ENCODE peak calls at places on chromosomes 16 and 17, in five cellular contexts. B, D, F, O and R are unnamed samples.

GRCh38 chr17:83171661-83172060 is 92.3 kb downstream of the METRNL start:
- DNase-seq in B (no peak), D (no peak), F (no peak), O (no peak), R (no peak)

GRCh38 chr16:50292566-50292948 is 26.2 kb downstream of the ADCY7 start:
- DNase-seq in F (no peak), B (no peak), O (no peak), D (no peak), R (no peak)

GRCh38 chr16:71383054-71383773 is 24.7 kb downstream of the CALB2 start:
- DNase-seq in F (no peak), O (peak), D (no peak), B (no peak), R (no peak)

GRCh38 chr16:87368029-87368765 is 15.4 kb downstream of the FBXO31 start:
- DNase-seq in D (no peak), F (no peak), B (no peak), O (no peak), R (peak)

GRCh38 chr17:14308965-14309879 is 8.3 kb downstream of the HS3ST3B1 start:
- DNase-seq in O (peak), F (peak), B (peak), D (peak), R (peak)

GRCh38 chr17:77001487-77001886 is 133.3 kb downstream of the MGAT5B start:
- DNase-seq in F (no peak), O (no peak), B (no peak), D (no peak), R (no peak)

GRCh38 chr16:88540346-88540977 is 29.7 kb upstream of the ZC3H18 start:
- DNase-seq in D (no peak), B (no peak), F (no peak), O (no peak), R (peak)

GRCh38 chr17:65455972-65456343 is 105.5 kb downstream of the AXIN2 start:
- DNase-seq in D (no peak), B (no peak), O (no peak), F (no peak), R (peak)

GRCh38 chr16:89104930-89105571 is 11.4 kb downstream of the ACSF3 start:
- DNase-seq in F (no peak), B (no peak), D (no peak), O (no peak), R (no peak)

GRCh38 chr17:41621916-41622315 is 2.5 kb downstream of the KRT17 start:
- DNase-seq in F (no peak), B (no peak), D (no peak), O (peak), R (no peak)

GRCh38 chr17:17729620-17730249 is 48.5 kb downstream of the RAI1 start:
- DNase-seq in B (no peak), F (no peak), O (no peak), D (peak), R (peak)

GRCh38 chr16:55478827-55479559 is at the start of gene MMP2:
- DNase-seq in D (no peak), O (no peak), F (peak), B (no peak), R (no peak)

GRCh38 chr16:9827062-9827752 is 355.0 kb downstream of the GRIN2A start:
- DNase-seq in F (no peak), D (no peak), B (no peak), O (no peak), R (no peak)

GRCh38 chr17:48021964-48022363 is 15.6 kb downstream of the COPZ2 start:
- DNase-seq in F (no peak), B (no peak), O (no peak), D (no peak), R (no peak)

GRCh38 chr17:48023408-48024148 is 14.0 kb downstream of the COPZ2 start:
- DNase-seq in B (no peak), O (peak), D (peak), F (peak), R (peak)

GRCh38 chr17:48025040-48025903 is 12.3 kb downstream of the COPZ2 start:
- DNase-seq in F (peak), B (peak), D (peak), O (peak), R (peak)

GRCh38 chr17:48024149-48025039 is 13.2 kb downstream of the COPZ2 start:
- DNase-seq in B (no peak), O (peak), D (peak), F (peak), R (no peak)

GRCh38 chr17:48022906-48023305 is 14.7 kb downstream of the COPZ2 start:
- DNase-seq in F (no peak), B (no peak), D (no peak), O (no peak), R (no peak)
- H3K27ac ChIP-seq in F (peak), B (no peak), D (peak), O (no peak), R (no peak)

GRCh38 chr17:80796430-80796861 is 195.2 kb upstream of the CHMP6 start:
- DNase-seq in F (no peak), B (no peak), O (no peak), D (no peak), R (no peak)
- H3K27ac ChIP-seq in F (no peak), B (no peak), O (no peak), D (no peak), R (no peak)

GRCh38 chr16:86244188-86244587 is 266.1 kb upstream of the FOXF1 start:
- DNase-seq in O (no peak), B (no peak), F (no peak), D (no peak), R (no peak)

GRCh38 chr16:86244936-86245335 is 265.4 kb upstream of the FOXF1 start:
- DNase-seq in D (no peak), O (no peak), B (no peak), F (no peak), R (no peak)

GRCh38 chr16:86242244-86243122 is 267.8 kb upstream of the FOXF1 start:
- DNase-seq in O (no peak), B (no peak), D (no peak), F (no peak), R (no peak)

GRCh38 chr16:86243123-86243473 is 267.2 kb upstream of the FOXF1 start:
- DNase-seq in B (no peak), D (no peak), F (no peak), O (no peak), R (no peak)

DNA sequence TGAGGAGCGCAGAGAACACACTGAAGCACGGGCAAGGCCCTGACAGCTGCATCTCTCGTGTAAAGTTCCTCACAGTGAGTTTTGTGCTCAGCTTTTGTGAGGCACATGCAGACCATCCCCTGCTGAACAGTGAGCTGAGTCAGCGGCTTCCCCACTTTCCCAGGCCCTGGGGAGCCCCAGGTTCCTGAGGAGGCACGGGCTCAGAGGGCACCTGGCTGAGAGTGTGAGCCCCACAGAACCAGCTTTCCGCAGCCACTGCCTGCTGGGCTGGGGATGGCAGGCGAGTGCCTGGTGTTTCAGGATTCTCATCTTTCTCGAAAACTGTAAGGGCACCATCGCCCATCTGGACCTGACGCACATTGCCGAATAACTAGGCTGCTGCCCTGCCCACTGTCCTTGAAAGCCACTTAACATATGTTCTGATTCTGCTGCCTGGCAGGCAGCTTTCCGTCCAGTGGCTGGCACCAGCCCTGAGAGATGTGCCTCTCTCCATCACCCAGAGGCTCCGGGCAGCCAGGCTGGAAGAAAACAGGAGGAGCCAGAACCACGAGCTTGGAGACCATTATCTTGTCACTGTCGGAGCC is 266.7 kb upstream of the FOXF1 start:
- DNase-seq in O (no peak), B (no peak), F (no peak), D (no peak), R (no peak)
- H3K27ac ChIP-seq in O (no peak), B (no peak), F (no peak), D (no peak), R (peak)

GRCh38 chr16:19133600-19133999 is 19.8 kb downstream of the ITPRIPL2 start:
- DNase-seq in F (no peak), B (no peak), D (no peak), O (no peak), R (no peak)

GRCh38 chr16:19131809-19132777 is 18.3 kb downstream of the ITPRIPL2 start:
- DNase-seq in F (no peak), D (no peak), O (no peak), B (no peak), R (no peak)

GRCh38 chr16:19132898-19133297 is 19.1 kb downstream of the ITPRIPL2 start:
- DNase-seq in F (no peak), B (no peak), D (no peak), O (no peak), R (no peak)

GRCh38 chr16:19130385-19130784 is 16.6 kb downstream of the ITPRIPL2 start:
- DNase-seq in O (no peak), D (no peak), B (no peak), F (no peak), R (no peak)

GRCh38 chr16:19130852-19131808 is 17.4 kb downstream of the ITPRIPL2 start:
- DNase-seq in B (peak), D (no peak), F (peak), O (no peak), R (no peak)
- H3K27ac ChIP-seq in B (peak), D (peak), F (peak), O (no peak), R (peak)